ENCODE peak calls at places on chromosomes 3 and 15, in five cellular contexts. D is mucosa of descending colon, J is fibroblast of lung, U is HepG2, L is upper lobe of left lung. Z is an unnamed sample.

GRCh38 chr15:100729461-100729860 is 127.1 kb downstream of the ASB7 start:
- DNase-seq in D (no peak), J (no peak), U (no peak), L (no peak), Z (no peak)

GRCh38 chr15:67076147-67076843 is 10.9 kb downstream of the SMAD3 start:
- DNase-seq in D (no peak), J (peak; percentile 80), U (no peak), L (no peak), Z (peak; percentile 59)

GRCh38 chr3:126523745-126524428 is at the start of gene CHST13:
- DNase-seq in D (peak; percentile 90), J (peak; percentile 12), U (peak; percentile 87), L (peak; percentile 92), Z (no peak)

GRCh38 chr15:59333401-59334062 is 39.1 kb downstream of the MYO1E start:
- DNase-seq in D (no peak), J (no peak), U (no peak), L (no peak), Z (no peak)

GRCh38 chr3:37902674-37903073 is 41.0 kb downstream of the CTDSPL start:
- DNase-seq in D (no peak), J (no peak), U (no peak), L (no peak), Z (no peak)

GRCh38 chr3:185715091-185715490 is 109.8 kb downstream of the IGF2BP2 start:
- DNase-seq in D (peak; percentile 33), J (no peak), U (no peak), L (no peak), Z (no peak)

GRCh38 chr3:45635475-45636256 is 41.1 kb downstream of the LIMD1 start:
- DNase-seq in D (no peak), J (peak; percentile 73), U (peak; percentile 95), L (no peak), Z (peak; percentile 52)

GRCh38 chr3:13762931-13763330 is 116.9 kb downstream of the WNT7A start:
- DNase-seq in D (no peak), J (no peak), U (no peak), L (no peak), Z (no peak)

GRCh38 chr3:129182390-129183180 is 1.1 kb downstream of the CNBP start:
- DNase-seq in D (no peak), J (no peak), U (no peak), L (no peak), Z (no peak)

GRCh38 chr3:134650431-134651346 is at the start of gene KY:
- DNase-seq in D (peak; percentile 7), J (peak; percentile 28), U (no peak), L (peak; percentile 89), Z (no peak)

GRCh38 chr15:29091666-29092065 is 178.0 kb downstream of the NSMCE3 start:
- DNase-seq in D (no peak), J (no peak), U (no peak), L (no peak), Z (no peak)

GRCh38 chr3:34793066-34793465 is 846.3 kb upstream of the ARPP21 start:
- DNase-seq in D (no peak), J (no peak), U (no peak), L (no peak), Z (no peak)

GRCh38 chr15:73172508-73172907 is 120.2 kb downstream of the NEO1 start:
- DNase-seq in D (no peak), J (no peak), U (no peak), L (no peak), Z (no peak)

GRCh38 chr3:171774516-171774915 is 35.8 kb downstream of the PLD1 start:
- DNase-seq in D (no peak), J (no peak), U (no peak), L (peak; percentile 26), Z (no peak)

GRCh38 chr3:38649500-38650247 is at the start of gene SCN5A:
- DNase-seq in D (peak; percentile 48), J (peak; percentile 16), U (no peak), L (peak; percentile 91), Z (no peak)

GRCh38 chr15:80404719-80405553 is 754 bp downstream of the ARNT2 start:
- DNase-seq in D (no peak), J (no peak), U (no peak), L (peak; percentile 84), Z (no peak)

GRCh38 chr3:141080407-141080806 is 29.3 kb downstream of the SPSB4 start:
- DNase-seq in D (no peak), J (no peak), U (no peak), L (no peak), Z (no peak)

GRCh38 chr3:141076026-141076797 is 25.1 kb downstream of the SPSB4 start:
- DNase-seq in D (no peak), J (no peak), U (no peak), L (peak; percentile 36), Z (no peak)

GRCh38 chr3:141078200-141078599 is 27.1 kb downstream of the SPSB4 start:
- DNase-seq in D (no peak), J (no peak), U (no peak), L (no peak), Z (no peak)

GRCh38 chr3:141076821-141077571 is 25.8 kb downstream of the SPSB4 start:
- DNase-seq in D (peak; percentile 50), J (peak; percentile 11), U (no peak), L (no peak), Z (no peak)

GRCh38 chr3:141077631-141078030 is 26.5 kb downstream of the SPSB4 start:
- DNase-seq in D (no peak), J (no peak), U (no peak), L (no peak), Z (no peak)
- TF ChIP-seq CTCF in D (no peak), J (no peak), U (no peak), L (no peak), Z (no peak)

GRCh38 chr15:27101982-27102381 is 131.0 kb downstream of the GABRG3 start:
- DNase-seq in D (no peak), J (no peak), U (no peak), L (no peak), Z (no peak)
- H3K9me3 ChIP-seq in D (peaks cover 60% of the 10 kb centered on the region), J (no peaks in the 10 kb centered on the region), U (peaks cover 6% of the 10 kb centered on the region), L (no peaks in the 10 kb centered on the region), Z (no peaks in the 10 kb centered on the region)

DNA sequence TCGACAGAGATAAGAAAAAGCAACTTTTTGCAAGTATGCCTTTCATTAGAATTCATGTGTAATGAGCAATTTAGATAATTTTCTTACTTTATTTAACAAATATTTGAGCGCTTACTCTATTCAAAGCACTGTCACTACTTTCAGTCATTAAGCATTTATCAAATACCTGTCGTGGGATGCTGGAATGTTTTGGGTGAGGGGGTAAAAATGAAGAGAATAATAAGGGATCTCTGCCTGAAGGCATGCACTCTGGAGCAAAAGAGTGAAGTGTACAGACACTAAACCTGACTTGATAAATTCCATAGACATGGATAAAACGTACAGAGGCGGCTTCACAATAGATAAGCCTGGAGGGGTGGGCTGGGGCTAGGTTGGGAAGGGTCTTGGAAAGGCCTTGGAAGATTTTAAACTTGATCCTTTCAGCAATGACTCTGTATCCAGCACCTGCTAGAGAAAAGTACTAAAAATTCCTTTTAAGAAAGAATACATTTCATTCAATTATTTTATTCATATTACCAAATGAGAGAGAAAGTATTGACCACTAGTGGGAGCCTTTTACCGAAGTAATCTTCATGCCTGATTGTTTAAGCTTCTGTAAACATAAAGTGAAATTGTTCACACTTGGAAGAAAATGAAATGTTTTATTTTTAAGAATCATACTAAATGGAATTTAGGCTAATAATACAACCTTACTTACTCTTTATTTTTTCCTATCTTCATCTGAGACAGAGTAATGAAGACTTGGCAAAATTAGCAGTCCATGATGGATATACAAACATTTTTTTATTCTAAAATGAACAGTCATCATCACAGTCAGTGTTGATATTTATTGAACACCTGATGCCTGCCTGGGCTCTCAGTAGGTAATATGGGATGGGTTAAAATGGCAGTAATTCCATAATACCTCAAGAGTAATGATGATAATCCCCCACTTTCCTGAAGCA is 113.2 kb downstream of the PPP2R3A start:
- DNase-seq in D (no peak), J (peak; percentile 59), U (peak; percentile 4), L (no peak), Z (no peak)
- TF ChIP-seq CTCF in D (peak; percentile 22), J (peak; percentile 67), U (peak; percentile 43), L (peak; percentile 45), Z (peak; percentile 66)

GRCh38 chr3:98402507-98402906 is 12.0 kb downstream of the OR5K3 start:
- DNase-seq in D (no peak), J (no peak), U (no peak), L (no peak), Z (no peak)
- H3K9me3 ChIP-seq in D (peaks cover 29% of the 10 kb centered on the region), J (no peaks in the 10 kb centered on the region), U (peaks cover 31% of the 10 kb centered on the region), L (peaks cover 19% of the 10 kb centered on the region), Z (no peaks in the 10 kb centered on the region)

GRCh38 chr3:71927505-71928066 is 142.6 kb upstream of the PROK2 start:
- DNase-seq in D (no peak), J (no peak), U (no peak), L (no peak), Z (no peak)

GRCh38 chr3:71926690-71927089 is 141.7 kb upstream of the PROK2 start:
- DNase-seq in D (no peak), J (no peak), U (no peak), L (no peak), Z (no peak)

GRCh38 chr3:71928215-71928614 is 143.3 kb upstream of the PROK2 start:
- DNase-seq in D (no peak), J (no peak), U (no peak), L (no peak), Z (no peak)

GRCh38 chr3:71931930-71932329 is 147.0 kb upstream of the PROK2 start:
- DNase-seq in D (no peak), J (no peak), U (no peak), L (no peak), Z (no peak)

GRCh38 chr3:71930056-71930991 is 145.4 kb upstream of the PROK2 start:
- DNase-seq in D (no peak), J (peak; percentile 44), U (peak; percentile 14), L (no peak), Z (no peak)
- TF ChIP-seq CTCF in D (no peak), J (peak; percentile 36), U (peak; percentile 39), L (no peak), Z (peak; percentile 23)